ENCODE peak calls at places on chromosomes 16 and 17, in four cellular contexts. G, A, X and I are unnamed samples.

GRCh38 chr16:29900102-29900887 is at the start of gene ASPHD1:
- DNase-seq in G (peak), X (peak), A (peak), I (peak)

GRCh38 chr16:75653926-75654325 is 6.4 kb downstream of the TERF2IP start:
- DNase-seq in A (no peak), G (peak), X (no peak), I (no peak)

GRCh38 chr16:88377961-88378360 is 4.8 kb upstream of the ZNF469 start:
- DNase-seq in X (no peak), G (no peak), A (no peak), I (no peak)

GRCh38 chr17:4540224-4541040 is 14.8 kb downstream of the MYBBP1A start:
- DNase-seq in G (no peak), A (no peak), X (no peak), I (peak)

GRCh38 chr16:71230122-71230845 is at the start of gene HYDIN:
- DNase-seq in G (peak), X (peak), A (peak), I (peak)

GRCh38 chr16:75289189-75289588 is 37.8 kb upstream of the BCAR1 start:
- DNase-seq in G (peak), X (no peak), A (peak), I (no peak)

GRCh38 chr17:29722411-29723198 is 99.9 kb upstream of the CORO6 start:
- DNase-seq in A (peak), G (peak), X (no peak), I (no peak)

GRCh38 chr17:1181769-1182137 is 2.0 kb upstream of the ABR start:
- DNase-seq in A (peak), G (peak), X (no peak), I (no peak)

GRCh38 chr17:37830151-37830993 is 85.5 kb upstream of the HNF1B start:
- DNase-seq in X (no peak), G (no peak), A (no peak), I (no peak)

GRCh38 chr17:53150101-53150698 is 672.5 kb upstream of the KIF2B start:
- DNase-seq in X (no peak), A (no peak), G (no peak), I (no peak)

GRCh38 chr16:84643180-84643583 is 5.1 kb upstream of the KLHL36 start:
- DNase-seq in G (peak), X (no peak), A (peak), I (no peak)

GRCh38 chr16:7509919-7510705 is 177.5 kb downstream of the RBFOX1 start:
- DNase-seq in A (no peak), G (no peak), X (no peak), I (no peak)

GRCh38 chr16:160691-161190 is 5.0 kb upstream of the HBM start:
- DNase-seq in A (no peak), X (no peak), G (no peak), I (no peak)

GRCh38 chr17:63549289-63549945 is 860 bp upstream of the DCAF7 start:
- DNase-seq in G (no peak), X (no peak), A (no peak), I (no peak)

GRCh38 chr16:89293276-89294143 is 76.0 kb downstream of the ZNF778 start:
- DNase-seq in G (peak), X (no peak), A (no peak), I (peak)

GRCh38 chr17:7177954-7178477 is 1.2 kb downstream of the ASGR1 start:
- DNase-seq in G (peak), X (peak), A (peak), I (peak)

GRCh38 chr17:8109669-8110455 is 8.5 kb downstream of the ALOXE3 start:
- DNase-seq in X (peak), A (no peak), G (no peak), I (peak)

GRCh38 chr16:68954871-68955635 is 111.7 kb downstream of the TANGO6 start:
- DNase-seq in X (no peak), A (no peak), G (no peak), I (no peak)

GRCh38 chr17:58337126-58337599 is 8.6 kb upstream of the TSPOAP1 start:
- DNase-seq in X (no peak), A (no peak), G (peak), I (peak)

GRCh38 chr17:49439305-49439672 is 24.6 kb upstream of the PHB1 start:
- DNase-seq in G (no peak), A (no peak), X (no peak), I (no peak)

GRCh38 chr16:89565506-89566372 is 5.3 kb downstream of the RPL13 start:
- DNase-seq in A (peak), X (no peak), G (peak), I (peak)

GRCh38 chr16:53541326-53541725 is 38.3 kb upstream of the AKTIP start:
- DNase-seq in X (no peak), G (peak), A (no peak), I (no peak)

GRCh38 chr16:29807426-29808218 is 1.3 kb downstream of the MAZ start:
- DNase-seq in A (peak), X (peak), G (peak), I (peak)

GRCh38 chr16:54136276-54136625 is 150.3 kb downstream of the IRX3 start:
- DNase-seq in X (no peak), A (no peak), G (peak), I (no peak)

GRCh38 chr16:566475-567361 is at the start of gene NHLRC4:
- DNase-seq in X (no peak), A (peak), G (peak), I (peak)

GRCh38 chr17:71188811-71189492 is 931.9 kb upstream of the SOX9 start:
- DNase-seq in A (peak), X (no peak), G (peak), I (no peak)

GRCh38 chr16:89114159-89114981 is 20.7 kb downstream of the ACSF3 start:
- DNase-seq in G (no peak), X (peak), A (no peak), I (peak)

GRCh38 chr17:41689497-41690299 is 1.0 kb downstream of the EIF1 start:
- DNase-seq in G (peak), X (peak), A (peak), I (no peak)

GRCh38 chr16:22055881-22056280 is 36.5 kb upstream of the VWA3A start:
- DNase-seq in A (peak), G (no peak), X (no peak), I (peak)

GRCh38 chr17:36742267-36743000 is 141.1 kb downstream of the MRM1 start:
- DNase-seq in G (no peak), X (no peak), A (no peak), I (peak)

GRCh38 chr17:76565728-76566612 is 19.7 kb downstream of the ST6GALNAC2 start:
- DNase-seq in X (no peak), A (no peak), G (no peak), I (peak)

GRCh38 chr17:1714488-1714979 is 4.4 kb upstream of the TLCD2 start:
- DNase-seq in A (peak), X (peak), G (peak), I (peak)

GRCh38 chr17:16517477-16517876 is 25.5 kb upstream of the LRRC75A start:
- DNase-seq in A (no peak), G (no peak), X (no peak), I (no peak)

GRCh38 chr17:16519021-16519420 is 27.0 kb upstream of the LRRC75A start:
- DNase-seq in A (no peak), X (no peak), G (no peak), I (no peak)

GRCh38 chr17:16513858-16514257 is 21.9 kb upstream of the LRRC75A start:
- DNase-seq in X (no peak), A (no peak), G (no peak), I (no peak)

GRCh38 chr17:16515933-16516332 is 23.9 kb upstream of the LRRC75A start:
- DNase-seq in A (no peak), G (no peak), X (no peak), I (no peak)

GRCh38 chr17:16516594-16517018 is 24.6 kb upstream of the LRRC75A start:
- DNase-seq in G (peak), X (no peak), A (peak), I (peak)
- H3K4me2 ChIP-seq in G (peak), X (no peak), A (peak), I (no peak)

GRCh38 chr17:28338056-28338768 is 2.7 kb downstream of the TNFAIP1 start:
- DNase-seq in X (no peak), A (peak), G (peak), I (no peak)
- H3K27ac ChIP-seq in X (no peak), A (peak), G (peak), I (no peak)

GRCh38 chr16:34802848-34803599 is 1343.6 kb downstream of the TP53TG3F start:
- DNase-seq in G (no peak), A (no peak), X (no peak), I (no peak)
- H3K14ac ChIP-seq in G (no peak), A (no peak), X (no peak), I (no peak)

GRCh38 chr17:31323551-31323950 is 2.1 kb upstream of the EVI2A start:
- DNase-seq in X (no peak), A (no peak), G (no peak), I (no peak)
- H3K4me2 ChIP-seq in X (no peak), A (no peak), G (no peak), I (no peak)

GRCh38 chr17:67680445-67681224 is 37.1 kb upstream of the NOL11 start:
- DNase-seq in X (no peak), G (no peak), A (no peak), I (no peak)

GRCh38 chr17:67675481-67675880 is 42.3 kb upstream of the NOL11 start:
- DNase-seq in A (no peak), X (no peak), G (no peak), I (no peak)

GRCh38 chr17:67679721-67680120 is 38.0 kb upstream of the NOL11 start:
- DNase-seq in A (no peak), X (no peak), G (no peak), I (no peak)

GRCh38 chr17:67682196-67682595 is 35.5 kb upstream of the NOL11 start:
- DNase-seq in A (no peak), X (no peak), G (no peak), I (no peak)

GRCh38 chr17:67679225-67679624 is 38.5 kb upstream of the NOL11 start:
- DNase-seq in A (no peak), X (no peak), G (no peak), I (no peak)
- H3K27ac ChIP-seq in A (no peak), X (no peak), G (no peak), I (no peak)

GRCh38 chr17:82097187-82097918 is 683 bp downstream of the FASN start:
- DNase-seq in A (peak), G (peak), X (no peak), I (no peak)

GRCh38 chr17:82098169-82098938 is at the start of gene FASN:
- DNase-seq in G (peak), A (peak), X (peak), I (peak)

GRCh38 chr17:82097919-82098168 is 192 bp downstream of the FASN start:
- DNase-seq in A (peak), X (no peak), G (no peak), I (no peak)

GRCh38 chr17:82100502-82101298 is 2.7 kb upstream of the FASN start:
- DNase-seq in X (no peak), A (no peak), G (no peak), I (no peak)

DNA sequence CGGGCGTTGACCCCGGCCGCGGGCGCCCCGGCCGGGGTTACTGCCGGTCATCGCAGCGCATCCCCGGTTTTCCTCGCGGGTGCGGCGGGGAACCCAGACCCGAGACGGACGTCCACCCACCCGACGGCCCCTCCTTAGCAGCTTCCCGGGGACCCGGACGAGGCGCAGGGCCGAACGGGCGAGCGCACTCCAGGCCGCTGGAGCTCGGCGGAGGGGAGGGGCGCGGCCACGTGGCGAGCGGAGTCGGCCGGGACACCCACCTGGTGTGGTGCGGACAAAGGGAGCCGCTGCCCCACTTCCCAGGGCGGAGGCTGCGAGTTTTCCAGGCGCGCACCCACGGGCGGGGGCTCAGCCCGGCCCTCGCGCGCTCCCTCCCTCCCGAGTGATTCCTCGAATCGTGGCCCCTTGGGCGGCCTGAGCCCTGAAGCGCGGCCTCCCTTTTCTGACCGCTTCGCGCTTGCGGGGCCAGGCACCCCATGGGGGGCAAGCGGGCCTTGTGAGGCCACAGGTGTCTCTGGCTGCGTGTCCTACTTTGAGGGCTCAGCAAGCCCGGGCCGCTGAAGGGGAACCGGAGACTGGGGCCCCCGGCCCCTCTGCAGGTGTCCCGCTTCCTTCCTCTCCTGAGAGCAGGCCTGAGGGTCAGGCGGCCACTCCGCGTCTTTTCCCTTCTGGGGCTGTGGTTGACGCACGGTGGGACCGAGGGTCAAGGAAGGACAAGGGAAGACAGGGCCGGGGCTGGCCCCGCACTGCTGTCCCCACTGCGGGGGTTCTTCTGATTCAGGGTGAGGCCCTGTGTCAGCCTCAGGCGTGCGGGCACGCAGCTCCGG is 1.1 kb upstream of the FASN start:
- DNase-seq in G (no peak), A (no peak), X (no peak), I (no peak)
- H3K14ac ChIP-seq in G (peak), A (peak), X (peak), I (peak)

GRCh38 chr17:39156491-39156890 is 5.1 kb upstream of the PLXDC1 start:
- DNase-seq in G (no peak), A (no peak), X (no peak), I (no peak)
- H3K4me2 ChIP-seq in G (no peak), A (no peak), X (no peak), I (no peak)

GRCh38 chr16:4937782-4938682 is 1.1 kb upstream of the PPL start:
- DNase-seq in A (no peak), X (no peak), G (no peak), I (no peak)
- H3K27ac ChIP-seq in A (no peak), X (no peak), G (no peak), I (no peak)